ENCODE peak calls at places on chromosomes 5 and 9, in seven cellular contexts. A is RWPE1, V is NB4, F is heart left ventricle, I is stomach, K is lower lobe of right lung, J is HFFc6. Y is an unnamed sample.

GRCh38 chr9:122941560-122942234 is 877 bp downstream of the RABGAP1 start:
- DNase-seq in A (peak; percentile 50), V (peak; percentile 36), F (no peak), I (no peak), K (no peak), J (peak; percentile 56), Y (no peak)

GRCh38 chr9:728535-728934 is 113.0 kb upstream of the DMRT1 start:
- DNase-seq in A (no peak), V (no peak), F (no peak), I (no peak), K (no peak), J (no peak), Y (no peak)

GRCh38 chr9:126424511-126424910 is 97.9 kb downstream of the MVB12B start:
- DNase-seq in A (no peak), V (no peak), F (no peak), I (no peak), K (no peak), J (no peak), Y (no peak)

GRCh38 chr9:115042781-115043509 is 75.0 kb downstream of the TNC start:
- DNase-seq in A (no peak), V (peak; percentile 80), F (no peak), I (no peak), K (peak; percentile 52), J (no peak), Y (no peak)

GRCh38 chr5:170132642-170133448 is 27.1 kb downstream of the FOXI1 start:
- DNase-seq in A (peak; percentile 38), V (no peak), F (no peak), I (no peak), K (no peak), J (peak; percentile 55), Y (no peak)

GRCh38 chr5:149956685-149957084 is 3.9 kb upstream of the SLC26A2 start:
- DNase-seq in A (no peak), V (no peak), F (no peak), I (no peak), K (no peak), J (peak; percentile 43), Y (no peak)

GRCh38 chr9:26437056-26437711 is 455.4 kb downstream of the CAAP1 start:
- DNase-seq in A (no peak), V (no peak), F (no peak), I (no peak), K (no peak), J (no peak), Y (no peak)

GRCh38 chr9:71897573-71897972 is 13.4 kb downstream of the ABHD17B start:
- DNase-seq in A (no peak), V (peak; percentile 79), F (no peak), I (no peak), K (no peak), J (no peak), Y (no peak)

GRCh38 chr5:136058031-136058971 is 29.5 kb downstream of the TGFBI start:
- DNase-seq in A (peak; percentile 63), V (peak; percentile 20), F (peak; percentile 77), I (peak; percentile 47), K (no peak), J (peak; percentile 98), Y (no peak)

GRCh38 chr5:134543820-134544692 is 18.6 kb downstream of the JADE2 start:
- DNase-seq in A (no peak), V (peak; percentile 74), F (no peak), I (no peak), K (peak; percentile 51), J (no peak), Y (no peak)

GRCh38 chr5:132258102-132259060 is 885 bp downstream of the PDLIM4 start:
- DNase-seq in A (peak; percentile 70), V (no peak), F (no peak), I (no peak), K (no peak), J (no peak), Y (peak; percentile 65)

GRCh38 chr9:110266786-110267185 is 10.5 kb upstream of the TXN start:
- DNase-seq in A (no peak), V (no peak), F (no peak), I (no peak), K (no peak), J (no peak), Y (no peak)

GRCh38 chr5:3789519-3790193 is 194.0 kb downstream of the IRX1 start:
- DNase-seq in A (no peak), V (no peak), F (no peak), I (no peak), K (no peak), J (no peak), Y (no peak)

GRCh38 chr9:113521693-113522260 is 58.2 kb downstream of the RGS3 start:
- DNase-seq in A (no peak), V (no peak), F (no peak), I (no peak), K (no peak), J (no peak), Y (no peak)

GRCh38 chr5:172059661-172060100 is 53.2 kb upstream of the FBXW11 start:
- DNase-seq in A (peak; percentile 48), V (peak; percentile 37), F (no peak), I (no peak), K (no peak), J (no peak), Y (no peak)

GRCh38 chr9:125400725-125401124 is 139.1 kb downstream of the GAPVD1 start:
- DNase-seq in A (no peak), V (no peak), F (no peak), I (no peak), K (no peak), J (no peak), Y (no peak)

GRCh38 chr5:157740211-157740610 is 3.3 kb upstream of the LSM11 start:
- DNase-seq in A (peak; percentile 39), V (peak; percentile 30), F (no peak), I (no peak), K (no peak), J (peak; percentile 18), Y (no peak)

DNA sequence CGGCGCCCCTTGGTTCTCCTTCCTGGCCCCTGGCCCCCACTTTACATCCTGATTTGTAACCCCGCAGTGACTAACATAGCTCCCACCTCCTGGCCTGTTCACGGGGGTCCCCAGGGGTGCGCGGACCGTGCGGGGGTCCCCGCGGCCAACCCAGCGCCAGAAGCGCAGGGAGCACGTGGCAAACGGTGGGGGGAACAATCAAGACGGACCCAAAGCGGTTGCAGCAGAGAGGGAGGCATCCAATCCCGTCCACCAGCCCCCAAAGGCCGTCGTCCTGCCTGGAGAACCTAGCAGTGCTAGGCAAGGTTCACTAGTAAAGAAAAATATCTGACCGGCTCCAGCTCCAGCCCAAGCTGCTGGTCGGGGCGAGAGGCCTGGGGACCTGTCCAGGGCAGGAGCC is 201.5 kb downstream of the AUH start:
- DNase-seq in A (no peak), V (no peak), F (no peak), I (no peak), K (no peak), J (no peak), Y (no peak)
- TF ChIP-seq CTCF in A (no peak), V (no peak), F (no peak), I (no peak), K (no peak), J (no peak), Y (no peak)

DNA sequence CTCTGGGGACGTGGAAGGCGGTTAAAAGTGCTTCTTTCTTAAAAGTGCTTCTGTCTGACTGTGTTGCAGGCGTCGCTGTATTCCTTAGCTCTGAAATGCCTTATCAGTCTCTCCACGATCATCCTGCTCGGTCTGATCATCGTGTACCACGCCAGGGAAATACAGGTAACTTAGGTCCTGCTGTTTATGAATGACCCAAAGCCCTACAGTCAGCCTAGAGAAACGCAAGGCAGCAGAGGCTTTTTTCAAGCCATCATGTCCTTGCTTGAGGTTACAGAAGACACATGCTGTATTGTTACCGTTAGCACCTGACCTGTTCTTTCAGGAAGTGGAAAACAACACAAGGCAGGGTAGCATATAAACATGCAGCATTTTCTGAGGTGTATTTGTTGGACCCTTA is 2.0 kb downstream of the KCNN2 start:
- DNase-seq in A (no peak), V (no peak), F (no peak), I (no peak), K (no peak), J (no peak), Y (no peak)
- TF ChIP-seq CTCF in A (no peak), V (no peak), F (no peak), I (no peak), K (no peak), J (peak; percentile 8), Y (no peak)

GRCh38 chr5:1468629-1469527 is 23.6 kb upstream of the SLC6A3 start:
- DNase-seq in A (no peak), V (no peak), F (peak; percentile 18), I (no peak), K (no peak), J (no peak), Y (no peak)
- TF ChIP-seq CTCF in A (peak; percentile 14), V (no peak), F (no peak), I (peak; percentile 1), K (no peak), J (peak; percentile 31), Y (peak; percentile 11)

GRCh38 chr9:75088646-75089368 is 493 bp downstream of the OSTF1 start:
- DNase-seq in A (peak; percentile 63), V (peak; percentile 78), F (peak; percentile 87), I (peak; percentile 84), K (peak; percentile 87), J (peak; percentile 65), Y (no peak)
- TF ChIP-seq CTCF in A (no peak), V (no peak), F (peak; percentile 32), I (no peak), K (no peak), J (peak; percentile 72), Y (peak; percentile 64)

GRCh38 chr5:54741711-54742110 is 224.2 kb downstream of the SNX18 start:
- DNase-seq in A (no peak), V (no peak), F (no peak), I (no peak), K (no peak), J (no peak), Y (no peak)

GRCh38 chr5:54743997-54744788 is 226.6 kb downstream of the SNX18 start:
- DNase-seq in A (peak; percentile 57), V (peak; percentile 80), F (peak; percentile 41), I (peak; percentile 43), K (peak; percentile 54), J (peak; percentile 96), Y (no peak)

GRCh38 chr5:54743581-54743980 is 226.0 kb downstream of the SNX18 start:
- DNase-seq in A (no peak), V (no peak), F (no peak), I (no peak), K (no peak), J (no peak), Y (no peak)

GRCh38 chr5:54740141-54740540 is 222.6 kb downstream of the SNX18 start:
- DNase-seq in A (no peak), V (no peak), F (no peak), I (no peak), K (no peak), J (no peak), Y (no peak)

GRCh38 chr5:54742417-54742889 is 224.9 kb downstream of the SNX18 start:
- DNase-seq in A (peak; percentile 96), V (no peak), F (peak; percentile 36), I (peak; percentile 89), K (no peak), J (peak; percentile 80), Y (no peak)
- TF ChIP-seq CTCF in A (peak; percentile 33), V (no peak), F (no peak), I (no peak), K (no peak), J (peak; percentile 57), Y (no peak)

DNA sequence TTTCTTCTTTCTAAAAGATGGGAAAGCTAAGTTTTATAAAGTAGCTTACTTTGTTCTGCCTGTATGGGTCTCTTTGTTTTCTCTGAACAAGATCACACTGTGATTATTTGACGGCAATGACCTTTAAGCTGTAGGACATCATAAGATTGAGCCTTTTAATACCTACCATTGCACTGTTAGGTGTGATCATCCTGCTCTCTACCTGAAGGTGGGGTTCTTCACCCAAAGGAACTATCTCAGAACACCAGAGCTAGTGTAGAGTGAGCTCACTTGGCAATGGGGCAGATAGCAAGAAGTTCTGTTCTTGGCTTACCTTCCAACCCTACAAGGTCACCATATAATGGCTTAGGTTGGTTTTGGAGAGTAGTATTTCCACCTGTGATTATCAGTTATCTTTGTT is 200.2 kb downstream of the SPATA31D1 start:
- DNase-seq in A (no peak), V (no peak), F (no peak), I (no peak), K (no peak), J (no peak), Y (no peak)
- TF ChIP-seq CTCF in A (no peak), V (no peak), F (no peak), I (no peak), K (no peak), J (no peak), Y (no peak)

Y was measured in type B pancreatic cell.